ENCODE peak calls at places on chromosomes 11 and 22, in seven cellular contexts. K, Z, A, W, L, X and P are unnamed samples.

GRCh38 chr11:19259487-19260345 is 19.0 kb upstream of the E2F8 start:
- DNase-seq in Z (no peak), K (peak), A (peak), L (peak), X (peak), W (peak), P (no peak)

GRCh38 chr11:134024420-134025085 is 44.3 kb upstream of the JAM3 start:
- DNase-seq in W (no peak), L (no peak), A (no peak), Z (no peak), X (no peak), K (no peak), P (no peak)

GRCh38 chr11:69014084-69014935 is 1.3 kb upstream of the MRGPRF start:
- DNase-seq in K (no peak), X (peak), W (no peak), Z (no peak), A (peak), L (peak), P (no peak)

GRCh38 chr22:31540966-31541365 is 44.6 kb downstream of the SFI1 start:
- DNase-seq in L (no peak), Z (no peak), W (no peak), A (no peak), X (no peak), K (no peak), P (peak)

GRCh38 chr11:128555606-128556005 is 31.8 kb downstream of the ETS1 start:
- DNase-seq in A (no peak), W (no peak), X (no peak), L (no peak), K (no peak), Z (no peak), P (no peak)

GRCh38 chr11:30314625-30315024 is 8.3 kb upstream of the ARL14EP start:
- DNase-seq in A (no peak), X (no peak), W (peak), L (no peak), Z (no peak), K (no peak), P (no peak)

GRCh38 chr11:36364551-36364950 is 68.5 kb downstream of the PRR5L start:
- DNase-seq in Z (no peak), L (no peak), W (no peak), K (no peak), A (no peak), X (no peak), P (no peak)

GRCh38 chr11:60288531-60288930 is 8.1 kb downstream of the MS4A4A start:
- DNase-seq in W (no peak), K (no peak), X (no peak), Z (no peak), A (no peak), L (no peak), P (no peak)

GRCh38 chr11:31361743-31362142 is 7.8 kb downstream of the DCDC1 start:
- DNase-seq in X (no peak), W (no peak), Z (no peak), K (no peak), A (no peak), L (no peak), P (no peak)

GRCh38 chr22:37701121-37701786 is 4.4 kb downstream of the TRIOBP start:
- DNase-seq in X (no peak), Z (no peak), K (no peak), W (peak), L (no peak), A (no peak), P (no peak)

GRCh38 chr11:9125185-9125886 is 33.9 kb upstream of the SCUBE2 start:
- DNase-seq in L (no peak), W (no peak), A (no peak), Z (no peak), K (no peak), X (no peak), P (no peak)

GRCh38 chr22:43884600-43885318 is 7.1 kb downstream of the PNPLA5 start:
- DNase-seq in X (peak), A (peak), L (peak), Z (no peak), K (no peak), W (peak), P (peak)

GRCh38 chr22:32502346-32502745 is 27.7 kb downstream of the FBXO7 start:
- DNase-seq in K (no peak), Z (no peak), A (no peak), W (no peak), X (no peak), L (no peak), P (no peak)

GRCh38 chr22:30245985-30246901 is at the start of gene LIF:
- DNase-seq in A (peak), X (no peak), K (no peak), Z (no peak), L (peak), W (peak), P (no peak)

GRCh38 chr11:105609832-105610781 is at the start of gene GRIA4:
- DNase-seq in Z (no peak), A (peak), X (peak), W (peak), L (peak), K (no peak), P (peak)

GRCh38 chr11:100624346-100624745 is 62.7 kb upstream of the ARHGAP42 start:
- DNase-seq in A (no peak), K (no peak), X (no peak), L (no peak), Z (no peak), W (no peak), P (no peak)

GRCh38 chr11:44808053-44808753 is 81.4 kb downstream of the TSPAN18 start:
- DNase-seq in X (no peak), Z (no peak), W (no peak), K (no peak), L (no peak), A (peak), P (no peak)

GRCh38 chr11:44805596-44805995 is 78.8 kb downstream of the TSPAN18 start:
- DNase-seq in X (no peak), W (no peak), K (no peak), Z (no peak), L (no peak), A (no peak), P (no peak)

GRCh38 chr11:44804449-44805151 is 77.8 kb downstream of the TSPAN18 start:
- DNase-seq in Z (no peak), W (peak), A (peak), K (no peak), L (no peak), X (no peak), P (no peak)

GRCh38 chr11:44805152-44805461 is 78.3 kb downstream of the TSPAN18 start:
- DNase-seq in K (no peak), A (no peak), X (no peak), L (no peak), Z (no peak), W (no peak), P (no peak)

DNA sequence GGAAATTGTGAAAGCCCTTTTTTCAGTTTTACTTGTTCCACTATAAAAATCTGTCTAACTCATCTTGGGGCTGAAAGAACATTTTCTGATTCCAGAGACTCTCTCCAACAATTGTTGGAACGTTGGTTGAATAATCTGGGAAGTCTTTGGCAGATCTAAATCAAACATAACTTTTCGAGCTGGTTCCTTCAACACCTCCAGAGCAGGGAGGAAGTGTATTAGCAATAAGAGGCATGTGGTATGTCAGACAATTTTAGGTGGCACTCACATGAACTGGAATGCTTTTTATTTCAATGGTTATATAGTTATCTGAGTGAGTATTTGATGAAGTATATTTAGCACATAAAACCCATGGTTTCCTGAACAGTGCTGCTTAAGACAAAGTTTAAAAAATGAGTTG is 79.9 kb downstream of the TSPAN18 start:
- DNase-seq in W (no peak), L (no peak), X (no peak), Z (no peak), A (no peak), K (no peak), P (no peak)
- TF ChIP-seq CTCF in W (no peak), L (no peak), X (no peak), Z (no peak), A (no peak), K (no peak), P (no peak)

GRCh38 chr11:40230821-40231220 is 1228.6 kb downstream of the LRRC4C start:
- DNase-seq in Z (no peak), X (no peak), A (no peak), K (no peak), L (no peak), W (no peak), P (no peak)
- TF ChIP-seq CTCF in Z (no peak), X (no peak), A (no peak), K (no peak), L (no peak), W (no peak), P (no peak)

GRCh38 chr22:42279425-42280020 is 9.1 kb upstream of the TCF20 start:
- DNase-seq in W (no peak), K (no peak), X (peak), A (peak), Z (no peak), L (no peak), P (peak)

GRCh38 chr22:42275970-42276369 is 5.5 kb upstream of the TCF20 start:
- DNase-seq in K (no peak), X (no peak), L (no peak), A (no peak), W (no peak), Z (no peak), P (no peak)

GRCh38 chr22:42280140-42280539 is 9.7 kb upstream of the TCF20 start:
- DNase-seq in Z (no peak), L (no peak), K (no peak), A (peak), W (no peak), X (no peak), P (peak)

GRCh38 chr22:42277232-42277753 is 6.8 kb upstream of the TCF20 start:
- DNase-seq in W (no peak), X (no peak), A (peak), L (no peak), Z (no peak), K (no peak), P (peak)

GRCh38 chr22:42277988-42278776 is 7.7 kb upstream of the TCF20 start:
- DNase-seq in X (peak), Z (no peak), K (no peak), A (peak), W (no peak), L (no peak), P (peak)
- TF ChIP-seq CTCF in X (no peak), Z (no peak), K (peak), A (no peak), W (no peak), L (no peak), P (peak)

GRCh38 chr11:22830082-22830414 is 447 bp upstream of the SVIP start:
- DNase-seq in A (no peak), W (no peak), K (no peak), L (no peak), X (no peak), Z (no peak), P (no peak)
- TF ChIP-seq CTCF in A (no peak), W (no peak), K (no peak), L (no peak), X (no peak), Z (no peak), P (peak)

GRCh38 chr11:116787786-116788486 is at the start of gene ZPR1:
- DNase-seq in Z (peak), X (peak), K (no peak), A (peak), L (peak), W (peak), P (no peak)
- TF ChIP-seq CTCF in Z (no peak), X (no peak), K (no peak), A (no peak), L (no peak), W (no peak), P (peak)

GRCh38 chr22:39013923-39014722 is at the start of gene APOBEC3C:
- DNase-seq in A (peak), L (peak), X (peak), W (peak), Z (peak), K (peak), P (no peak)
- TF ChIP-seq CTCF in A (peak), L (no peak), X (no peak), W (peak), Z (no peak), K (no peak), P (peak)

GRCh38 chr11:2099523-2100316 is 39.5 kb downstream of the IGF2 start:
- DNase-seq in Z (no peak), A (peak), X (peak), K (no peak), W (no peak), L (peak), P (peak)
- TF ChIP-seq CTCF in Z (no peak), A (no peak), X (no peak), K (no peak), W (no peak), L (no peak), P (no peak)

DNA sequence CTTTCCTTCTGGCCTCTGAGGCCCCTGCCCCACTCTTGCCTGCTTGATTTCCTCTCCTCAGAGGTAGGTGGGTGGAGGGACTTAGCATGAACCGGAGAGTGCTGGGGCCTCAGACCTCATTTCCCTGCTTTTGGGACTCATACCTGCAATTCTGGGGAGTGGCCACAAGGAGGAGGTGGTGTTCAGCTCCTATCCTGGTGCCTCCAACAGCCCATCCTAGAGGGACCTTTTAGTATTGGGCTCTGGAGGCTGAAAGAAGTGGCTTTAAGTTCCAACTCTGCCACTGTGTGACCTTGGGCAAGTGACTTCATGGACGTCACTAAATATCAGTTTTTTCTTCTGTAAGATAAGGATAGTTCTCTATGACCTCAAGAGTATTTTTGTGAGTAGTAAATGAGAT is 98.6 kb downstream of the KIAA1671 start:
- DNase-seq in Z (no peak), X (no peak), A (no peak), W (no peak), L (no peak), K (no peak), P (no peak)
- TF ChIP-seq CTCF in Z (no peak), X (peak), A (no peak), W (peak), L (no peak), K (peak), P (peak)

GRCh38 chr11:355581-356458 is 13.5 kb upstream of the B4GALNT4 start:
- DNase-seq in X (peak), Z (peak), K (peak), W (peak), A (peak), L (peak), P (peak)
- TF ChIP-seq CTCF in X (no peak), Z (no peak), K (no peak), W (no peak), A (no peak), L (no peak), P (no peak)